ENCODE peak calls at places on chromosomes 11 and 22, in four cellular contexts. A is heart left ventricle, V is stomach, J is IMR-90. W is an unnamed sample. For H3K4me1, the result is how much of the 10 kb centered on the place peaks cover.

GRCh38 chr11:134014502-134014901 is 54.4 kb upstream of the JAM3 start:
- DNase-seq in A (peak), V (no peak), J (no peak), W (no peak)

GRCh38 chr11:10579700-10580099 is 11.2 kb upstream of the LYVE1 start:
- DNase-seq in V (no peak), A (no peak), J (no peak), W (no peak)

GRCh38 chr11:61071208-61071681 is 31.0 kb upstream of the CD5 start:
- DNase-seq in A (no peak), V (no peak), J (no peak), W (no peak)

GRCh38 chr11:2259897-2260451 is 10.4 kb downstream of the ASCL2 start:
- DNase-seq in V (no peak), A (no peak), J (no peak), W (no peak)

GRCh38 chr22:47154621-47155081 is 392.2 kb downstream of the TBC1D22A start:
- DNase-seq in A (peak), V (peak), J (peak), W (peak)

GRCh38 chr22:28750471-28750881 is 8.6 kb downstream of the HSCB start:
- DNase-seq in V (no peak), J (peak), A (no peak), W (no peak)

GRCh38 chr11:35944503-35945136 is 758 bp downstream of the LDLRAD3 start:
- DNase-seq in J (no peak), V (no peak), A (no peak), W (no peak)

GRCh38 chr11:1442163-1442562 is 44.4 kb downstream of the MOB2 start:
- DNase-seq in A (no peak), V (no peak), J (no peak), W (no peak)

GRCh38 chr11:103359221-103359620 is 250.0 kb downstream of the DYNC2H1 start:
- DNase-seq in A (no peak), J (peak), V (no peak), W (no peak)

GRCh38 chr22:47172771-47173534 is 410.5 kb downstream of the TBC1D22A start:
- DNase-seq in A (peak), V (no peak), J (no peak), W (peak)

GRCh38 chr22:19955241-19956128 is 13.9 kb upstream of the TXNRD2 start:
- DNase-seq in V (no peak), J (no peak), A (peak), W (no peak)

GRCh38 chr22:20526628-20527355 is 19.4 kb downstream of the MED15 start:
- DNase-seq in V (no peak), J (peak), A (no peak), W (no peak)

GRCh38 chr22:27797793-27798525 is 3.6 kb downstream of the MN1 start:
- DNase-seq in A (no peak), V (no peak), J (no peak), W (no peak)

GRCh38 chr22:40220316-40221054 is 42.8 kb downstream of the TNRC6B start:
- DNase-seq in J (no peak), V (no peak), A (no peak), W (peak)

GRCh38 chr11:43686207-43686606 is 5.7 kb downstream of the HSD17B12 start:
- DNase-seq in A (no peak), J (no peak), V (no peak), W (no peak)
- H3K4me1 ChIP-seq in A (half or more), J (under half), V (under half), W (under half)

DNA sequence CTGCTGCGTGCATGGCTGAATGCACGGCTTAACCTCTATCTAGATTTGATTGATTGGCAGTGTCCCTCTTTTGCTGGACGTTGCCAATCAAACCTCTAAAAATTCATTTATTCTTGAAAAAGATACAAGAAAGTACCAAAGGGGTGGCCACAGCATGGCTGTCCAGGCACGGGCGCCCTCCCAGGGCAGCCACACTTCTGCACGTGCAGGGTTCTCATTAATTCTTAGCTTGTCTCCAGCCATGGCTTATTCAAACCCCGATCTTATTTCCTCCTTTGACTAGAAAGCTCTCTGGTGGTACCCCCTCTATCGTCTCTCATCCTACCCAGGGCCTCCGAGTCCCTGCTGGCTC is 123.9 kb downstream of the CTTN start:
- DNase-seq in A (no peak), J (no peak), V (no peak), W (no peak)
- TF ChIP-seq CTCF in A (no peak), J (no peak), V (no peak), W (no peak)

GRCh38 chr11:132969892-132970291 is 562.4 kb downstream of the OPCML start:
- DNase-seq in A (no peak), J (no peak), V (no peak), W (no peak)
- H3K4me1 ChIP-seq in A (under half), J (under half), V (under half), W (under half)

DNA sequence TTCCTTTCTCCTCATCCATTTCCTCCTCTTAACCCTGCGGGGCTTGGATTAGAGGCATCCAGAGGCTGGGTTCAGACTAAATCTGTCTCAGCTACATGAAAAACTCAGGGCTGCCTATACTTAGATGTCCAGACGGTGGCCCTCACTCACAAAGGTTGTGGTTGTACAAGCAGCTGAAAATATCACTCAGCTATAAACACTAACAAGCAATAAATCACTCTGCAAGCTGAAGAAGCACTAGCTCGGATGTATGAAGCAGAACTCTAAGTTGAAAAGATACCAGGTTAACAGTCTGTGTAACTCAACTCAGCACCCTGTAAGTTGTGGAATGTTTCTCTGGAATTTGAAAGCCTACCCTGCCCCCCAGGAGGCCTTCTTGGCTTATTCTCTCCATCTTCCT is 82.9 kb downstream of the EXT2 start:
- DNase-seq in A (no peak), J (peak), V (no peak), W (no peak)
- TF ChIP-seq CTCF in A (peak), J (peak), V (no peak), W (no peak)

GRCh38 chr22:44157916-44158618 is 22.7 kb upstream of the PARVG start:
- DNase-seq in A (no peak), V (no peak), J (no peak), W (no peak)

GRCh38 chr22:44151661-44152060 is 29.1 kb upstream of the PARVG start:
- DNase-seq in V (no peak), J (peak), A (no peak), W (no peak)

GRCh38 chr22:44153705-44154104 is 27.0 kb upstream of the PARVG start:
- DNase-seq in V (no peak), A (no peak), J (no peak), W (peak)

GRCh38 chr22:44154431-44154942 is 26.2 kb upstream of the PARVG start:
- DNase-seq in J (peak), V (no peak), A (no peak), W (no peak)

GRCh38 chr22:44155115-44155514 is 25.6 kb upstream of the PARVG start:
- DNase-seq in J (no peak), V (no peak), A (no peak), W (no peak)
- H3K4me1 ChIP-seq in J (under half), V (under half), A (under half), W (under half)

W was measured in thyroid gland.